ENCODE peak calls at places on chromosomes 2 and 18, in four cellular contexts. H, W, R and G are unnamed samples.

GRCh38 chr2:230224458-230224857 is 1.1 kb upstream of the SP140 start:
- DNase-seq in W (no peak), H (no peak), R (no peak), G (no peak)

GRCh38 chr18:65852273-65852672 is 101.5 kb downstream of the CDH7 start:
- DNase-seq in H (no peak), W (no peak), R (no peak), G (no peak)

GRCh38 chr2:143217512-143218136 is 88.4 kb downstream of the ARHGAP15 start:
- DNase-seq in R (no peak), W (no peak), H (no peak), G (no peak)

GRCh38 chr2:98929920-98930319 is 6.1 kb downstream of the CRACDL start:
- DNase-seq in H (no peak), R (no peak), W (no peak), G (no peak)

GRCh38 chr2:195674491-195675226 is 17.6 kb downstream of the SLC39A10 start:
- DNase-seq in R (no peak), H (peak), W (no peak), G (no peak)

GRCh38 chr2:135744761-135745314 is 3.2 kb downstream of the UBXN4 start:
- DNase-seq in R (no peak), W (peak), H (no peak), G (no peak)

GRCh38 chr2:42835577-42836371 is 43.4 kb upstream of the HAAO start:
- DNase-seq in H (peak), W (no peak), R (no peak), G (no peak)

GRCh38 chr2:166764702-166765101 is 123.6 kb upstream of the XIRP2 start:
- DNase-seq in W (no peak), R (no peak), H (no peak), G (no peak)

GRCh38 chr2:70553334-70553583 is 367 bp downstream of the TGFA start:
- DNase-seq in W (no peak), H (no peak), R (no peak), G (no peak)

GRCh38 chr18:22167471-22168151 is 1.8 kb upstream of the GATA6 start:
- DNase-seq in R (no peak), H (no peak), W (no peak), G (no peak)

GRCh38 chr2:216492951-216493685 is 5.5 kb upstream of the RPL37A start:
- DNase-seq in W (no peak), R (no peak), H (peak), G (no peak)

GRCh38 chr2:206981739-206982336 is 42.5 kb downstream of the CPO start:
- DNase-seq in R (peak), H (peak), W (peak), G (peak)

DNA sequence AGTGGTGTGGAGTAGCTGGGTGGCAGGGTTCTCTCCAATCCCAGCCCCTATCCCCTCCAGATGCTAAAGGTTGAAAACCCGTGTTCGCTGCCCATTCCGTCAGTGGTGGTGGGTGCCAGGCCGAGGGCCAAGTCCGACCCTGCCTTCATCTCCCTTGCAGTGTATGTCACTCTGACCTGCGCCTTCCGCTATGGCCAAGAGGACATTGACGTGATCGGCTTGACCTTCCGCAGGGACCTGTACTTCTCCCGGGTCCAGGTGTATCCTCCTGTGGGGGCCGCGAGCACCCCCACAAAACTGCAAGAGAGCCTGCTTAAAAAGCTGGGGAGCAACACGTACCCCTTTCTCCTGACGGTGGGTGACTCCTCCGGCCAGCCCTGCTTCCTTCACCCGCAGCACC is 12.9 kb downstream of the SAG start:
- DNase-seq in H (no peak), R (no peak), W (no peak), G (no peak)
- H3K4me3 ChIP-seq in H (no peak), R (no peak), W (no peak), G (no peak)

DNA sequence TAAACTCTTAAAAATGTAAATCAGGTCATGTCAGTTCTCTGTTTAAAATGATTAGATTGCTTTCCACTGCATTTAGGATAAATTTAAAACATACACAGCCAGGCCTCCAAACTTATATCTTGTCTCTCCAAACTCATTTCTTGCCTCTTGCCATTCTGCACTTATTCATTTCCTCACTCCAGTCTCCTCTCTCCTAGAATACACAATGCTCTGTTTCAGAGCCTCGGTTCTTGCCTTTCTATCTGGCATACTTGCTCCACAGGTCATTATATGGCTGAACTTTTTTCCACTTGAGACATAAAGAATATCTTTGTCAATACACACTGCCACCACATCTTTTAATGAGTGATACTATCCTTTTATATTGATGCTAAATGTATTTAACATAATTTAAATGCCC is 10.5 kb upstream of the UGP2 start:
- DNase-seq in H (no peak), R (no peak), W (no peak), G (no peak)
- H3K4me3 ChIP-seq in H (no peak), R (no peak), W (no peak), G (no peak)

DNA sequence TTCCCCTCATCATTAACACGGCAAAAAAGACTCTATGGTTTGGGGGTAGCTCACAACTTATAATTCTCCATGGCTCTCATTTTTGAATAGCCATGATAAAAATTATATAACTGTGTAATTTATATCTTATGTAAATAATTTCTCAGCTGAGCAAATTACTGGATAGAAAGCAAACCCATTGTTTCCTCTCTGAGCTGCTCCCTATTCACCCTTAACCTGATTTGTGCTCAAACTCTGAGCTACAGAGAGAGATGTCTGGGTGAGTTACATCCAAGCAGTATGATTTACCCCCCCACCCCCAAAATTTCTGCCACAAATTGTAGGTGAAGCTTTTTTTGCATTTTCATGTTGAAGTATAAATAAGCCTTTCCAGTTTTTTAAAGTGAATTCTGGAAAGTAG is 123.7 kb downstream of the TFCP2L1 start:
- DNase-seq in H (no peak), W (no peak), R (no peak), G (no peak)
- H3K4me3 ChIP-seq in H (no peak), W (no peak), R (no peak), G (no peak)

GRCh38 chr2:148052687-148053086 is 31.8 kb downstream of the MBD5 start:
- DNase-seq in W (no peak), R (no peak), H (no peak), G (no peak)

GRCh38 chr2:148046802-148047201 is 25.9 kb downstream of the MBD5 start:
- DNase-seq in H (no peak), R (no peak), W (no peak), G (no peak)

GRCh38 chr2:148044322-148044721 is 23.4 kb downstream of the MBD5 start:
- DNase-seq in R (no peak), H (no peak), W (no peak), G (no peak)

DNA sequence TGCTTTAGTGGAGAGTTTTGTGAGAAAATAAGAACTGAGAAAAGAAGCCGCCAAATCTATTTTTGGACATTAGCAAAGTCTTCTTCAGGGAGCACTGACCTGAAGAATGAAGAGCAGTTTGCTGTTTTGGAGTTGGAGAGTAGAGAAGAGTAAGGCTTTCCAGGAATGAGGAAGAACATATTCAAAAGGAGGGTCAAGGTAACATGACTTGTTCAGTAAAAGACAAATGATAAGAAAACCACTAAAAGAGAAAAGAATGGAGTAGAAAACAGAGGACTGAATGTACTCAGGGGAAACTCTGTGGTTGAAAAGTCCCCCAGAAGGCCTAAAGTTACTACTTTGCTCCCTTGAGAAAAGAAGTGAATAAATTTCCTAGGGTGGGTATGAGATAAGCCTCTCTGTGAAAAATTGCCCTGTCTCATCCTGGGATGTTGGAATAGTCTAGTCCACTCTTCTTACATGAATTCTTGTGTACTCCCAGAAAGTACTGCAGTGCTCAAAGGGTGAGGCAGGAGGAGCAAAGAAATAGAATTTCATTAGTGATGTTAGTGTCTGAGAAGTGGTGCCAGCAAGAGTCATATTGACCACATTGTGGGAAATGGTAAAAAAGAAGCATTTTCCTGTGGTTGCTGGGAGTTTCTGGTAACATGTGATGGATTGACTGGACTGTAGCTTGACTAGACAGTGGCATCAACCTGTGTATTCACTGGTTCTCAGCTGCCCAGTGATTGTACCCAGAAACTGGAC is 27.8 kb downstream of the MBD5 start:
- DNase-seq in R (no peak), W (no peak), H (no peak), G (no peak)
- H3K4me3 ChIP-seq in R (no peak), W (no peak), H (no peak), G (no peak)

GRCh38 chr2:78201064-78201575 is 678.9 kb upstream of the LRRTM4 start:
- DNase-seq in H (no peak), W (no peak), R (no peak), G (no peak)

GRCh38 chr2:78202986-78203670 is 681.0 kb upstream of the LRRTM4 start:
- DNase-seq in H (no peak), R (no peak), W (no peak), G (no peak)

DNA sequence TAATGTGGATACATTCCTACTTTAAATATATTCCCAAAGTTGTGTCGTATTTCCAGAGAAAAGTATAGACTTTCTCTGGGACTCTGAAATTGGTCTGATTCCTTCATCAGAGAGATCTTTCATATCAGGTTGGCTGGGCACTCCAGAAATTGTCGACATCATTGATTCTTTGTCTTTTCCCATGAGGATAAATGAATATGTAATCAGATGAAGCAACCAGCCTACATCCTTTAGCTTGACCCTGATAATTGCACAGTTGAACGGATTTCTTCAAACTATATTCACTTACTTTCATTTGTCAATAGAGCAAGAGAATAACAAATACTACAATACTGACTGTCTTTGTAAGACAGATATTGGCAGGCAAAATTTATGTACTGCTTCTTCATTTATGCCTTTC is 680.2 kb upstream of the LRRTM4 start:
- DNase-seq in W (no peak), R (no peak), H (no peak), G (no peak)
- H3K4me3 ChIP-seq in W (no peak), R (no peak), H (no peak), G (no peak)

GRCh38 chr2:60213865-60214657 is 339.4 kb downstream of the BCL11A start:
- DNase-seq in R (no peak), W (peak), H (no peak), G (no peak)
- H3K4me3 ChIP-seq in R (no peak), W (no peak), H (no peak), G (no peak)

DNA sequence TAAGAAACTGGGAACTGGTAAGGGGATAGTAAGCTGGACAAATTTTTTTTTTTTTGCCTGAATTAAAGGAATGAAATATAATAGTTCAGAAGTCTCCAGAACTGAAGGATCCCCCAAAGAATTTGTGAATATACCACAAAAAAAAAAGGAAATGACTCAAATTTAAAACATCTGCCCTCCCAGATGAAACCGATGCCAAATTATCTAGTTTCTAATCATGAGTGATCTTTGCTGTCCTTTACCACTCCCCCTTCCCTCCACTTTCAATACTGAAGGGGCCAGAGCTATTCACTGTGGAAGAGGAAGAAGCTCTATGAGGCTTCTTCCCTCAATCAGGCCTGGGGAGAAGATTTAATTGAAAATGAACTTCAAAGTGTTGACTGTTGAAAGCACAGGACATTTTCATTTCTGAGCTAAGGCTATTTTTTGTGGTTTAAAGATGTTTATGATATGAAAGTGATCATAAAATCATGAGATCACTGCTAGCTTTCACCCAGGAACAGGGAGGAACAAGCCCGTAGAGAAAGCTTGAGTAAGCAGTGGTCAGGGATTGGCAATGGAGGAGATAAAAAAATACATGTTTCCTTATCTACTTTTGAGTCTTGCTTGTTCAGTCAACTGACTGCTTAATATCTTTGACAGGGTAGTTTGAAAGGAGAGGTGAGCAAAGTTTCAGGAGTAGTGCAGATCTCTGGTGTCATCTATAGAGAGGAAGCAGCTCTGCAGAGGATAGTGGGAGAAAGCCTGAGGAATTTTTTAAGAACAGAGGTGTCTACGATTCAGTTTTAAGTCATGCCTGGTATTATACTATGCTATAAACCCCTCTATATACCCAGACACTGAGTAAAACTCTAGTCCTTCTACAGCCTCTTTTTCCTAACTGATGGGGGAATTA is 409.5 kb upstream of the FIGN start:
- DNase-seq in H (peak), R (no peak), W (no peak), G (no peak)
- H3K4me3 ChIP-seq in H (no peak), R (no peak), W (no peak), G (no peak)